ENCODE peak calls at places on chromosomes 13 and 19, in four cellular contexts. One of them, this sample, is unnamed.

GRCh38 chr19:47309608-47310007 is at the start of gene C5AR1:
- DNase-seq in thoracic aorta: no peak
- DNase-seq in astrocyte: no peak
- DNase-seq in IMR-90: no peak
- DNase-seq in this sample: no peak

GRCh38 chr13:112783946-112784500 is 94.2 kb downstream of the ATP11A start:
- DNase-seq in thoracic aorta: no peak
- DNase-seq in astrocyte: no peak
- DNase-seq in IMR-90: no peak
- DNase-seq in this sample: no peak

GRCh38 chr19:35442091-35442490 is 6.0 kb upstream of the FFAR2 start:
- DNase-seq in thoracic aorta: no peak
- DNase-seq in astrocyte: no peak
- DNase-seq in IMR-90: no peak
- DNase-seq in this sample: no peak

GRCh38 chr13:59823495-59823894 is 340.2 kb downstream of the DIAPH3 start:
- DNase-seq in thoracic aorta: no peak
- DNase-seq in astrocyte: peak
- DNase-seq in IMR-90: peak
- DNase-seq in this sample: peak

GRCh38 chr13:33509642-33510229 is 224.2 kb upstream of the STARD13 start:
- DNase-seq in thoracic aorta: no peak
- DNase-seq in astrocyte: peak
- DNase-seq in IMR-90: no peak
- DNase-seq in this sample: no peak

GRCh38 chr13:98206946-98207345 is 29.9 kb upstream of the RNF113B start:
- DNase-seq in thoracic aorta: no peak
- DNase-seq in astrocyte: peak
- DNase-seq in IMR-90: peak
- DNase-seq in this sample: peak

GRCh38 chr19:4373601-4374441 is 26.5 kb downstream of the SH3GL1 start:
- DNase-seq in thoracic aorta: no peak
- DNase-seq in astrocyte: no peak
- DNase-seq in IMR-90: peak
- DNase-seq in this sample: no peak

GRCh38 chr13:98295371-98295770 is 118.3 kb upstream of the RNF113B start:
- DNase-seq in thoracic aorta: no peak
- DNase-seq in astrocyte: no peak
- DNase-seq in IMR-90: peak
- DNase-seq in this sample: no peak

GRCh38 chr19:7904074-7905020 is 670 bp downstream of the MAP2K7 start:
- DNase-seq in thoracic aorta: no peak
- DNase-seq in astrocyte: no peak
- DNase-seq in IMR-90: no peak
- DNase-seq in this sample: no peak

DNA sequence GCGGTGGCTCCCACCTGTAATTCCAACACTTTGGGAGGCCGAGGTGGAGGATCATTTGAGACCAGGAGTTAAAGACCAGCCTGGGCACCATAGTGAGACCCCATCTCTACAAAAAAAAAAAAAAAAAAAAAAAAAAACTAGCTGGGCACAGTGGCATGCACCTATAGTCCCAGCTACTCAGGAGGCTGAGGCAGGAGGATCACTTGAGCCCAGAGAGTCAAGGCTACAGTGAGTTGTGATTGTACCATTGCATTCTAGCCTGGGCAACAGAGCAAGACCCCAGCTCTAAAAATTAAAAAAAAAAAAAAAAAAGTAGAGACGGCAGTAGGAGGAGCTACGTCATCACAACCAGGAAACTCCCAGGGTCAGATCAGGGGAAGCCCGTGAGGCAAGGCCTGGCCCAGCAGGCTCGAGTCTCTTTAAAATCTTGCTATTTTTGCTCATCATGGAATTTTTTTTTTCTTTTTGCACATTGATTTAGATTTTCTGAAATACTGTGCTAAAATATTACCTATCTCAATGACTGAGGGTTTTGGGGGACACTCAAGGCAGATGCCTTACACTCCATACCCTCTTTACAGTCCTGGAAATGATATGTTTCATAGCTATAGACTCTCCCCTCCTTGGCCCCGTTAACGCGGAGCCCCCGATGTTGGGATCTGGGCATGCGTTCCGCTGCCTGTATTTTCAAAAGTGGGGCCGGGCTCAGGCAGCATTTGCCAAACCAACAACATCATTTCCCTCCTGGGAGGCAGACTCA is 44.4 kb upstream of the USE1 start:
- DNase-seq in thoracic aorta: no peak
- DNase-seq in astrocyte: no peak
- DNase-seq in IMR-90: no peak
- DNase-seq in this sample: no peak
- H3K27ac ChIP-seq in thoracic aorta: no peak
- H3K27ac ChIP-seq in astrocyte: no peak
- H3K27ac ChIP-seq in IMR-90: no peak
- H3K27ac ChIP-seq in this sample: no peak

GRCh38 chr19:2723345-2723715 is 2.2 kb upstream of the DIRAS1 start:
- DNase-seq in thoracic aorta: no peak
- DNase-seq in astrocyte: no peak
- DNase-seq in IMR-90: no peak
- DNase-seq in this sample: no peak

GRCh38 chr19:2720777-2721569 is at the start of gene DIRAS1:
- DNase-seq in thoracic aorta: no peak
- DNase-seq in astrocyte: no peak
- DNase-seq in IMR-90: no peak
- DNase-seq in this sample: no peak

GRCh38 chr19:2719910-2720776 is 1.0 kb downstream of the DIRAS1 start:
- DNase-seq in thoracic aorta: no peak
- DNase-seq in astrocyte: peak
- DNase-seq in IMR-90: peak
- DNase-seq in this sample: peak

GRCh38 chr19:2722541-2723344 is 1.6 kb upstream of the DIRAS1 start:
- DNase-seq in thoracic aorta: peak
- DNase-seq in astrocyte: peak
- DNase-seq in IMR-90: peak
- DNase-seq in this sample: peak

GRCh38 chr19:2721570-2722540 is 683 bp upstream of the DIRAS1 start:
- DNase-seq in thoracic aorta: no peak
- DNase-seq in astrocyte: no peak
- DNase-seq in IMR-90: no peak
- DNase-seq in this sample: no peak
- H3K27ac ChIP-seq in thoracic aorta: no peak
- H3K27ac ChIP-seq in astrocyte: no peak
- H3K27ac ChIP-seq in IMR-90: no peak
- H3K27ac ChIP-seq in this sample: no peak

DNA sequence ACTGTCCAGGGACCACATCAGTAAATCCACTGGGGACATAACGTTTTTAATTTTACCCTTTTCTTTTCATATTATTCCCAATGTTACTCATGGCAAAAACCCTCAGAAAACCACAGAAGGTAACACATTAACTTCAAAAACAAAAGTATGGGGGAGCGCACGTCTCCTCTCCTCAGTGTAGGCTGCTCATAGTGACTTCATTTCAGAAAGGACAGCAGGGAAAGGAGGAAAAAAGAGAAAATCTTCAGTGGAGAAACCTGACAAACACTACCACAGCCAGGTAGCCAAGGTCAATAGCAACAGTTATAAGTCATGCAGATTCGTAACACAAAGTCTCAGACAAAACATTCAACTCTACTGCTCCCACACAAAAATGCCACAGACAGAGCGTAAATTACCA is 21.4 kb downstream of the DZIP1 start:
- DNase-seq in thoracic aorta: no peak
- DNase-seq in astrocyte: no peak
- DNase-seq in IMR-90: no peak
- DNase-seq in this sample: no peak
- H3K27ac ChIP-seq in thoracic aorta: no peak
- H3K27ac ChIP-seq in astrocyte: no peak
- H3K27ac ChIP-seq in IMR-90: no peak
- H3K27ac ChIP-seq in this sample: no peak

DNA sequence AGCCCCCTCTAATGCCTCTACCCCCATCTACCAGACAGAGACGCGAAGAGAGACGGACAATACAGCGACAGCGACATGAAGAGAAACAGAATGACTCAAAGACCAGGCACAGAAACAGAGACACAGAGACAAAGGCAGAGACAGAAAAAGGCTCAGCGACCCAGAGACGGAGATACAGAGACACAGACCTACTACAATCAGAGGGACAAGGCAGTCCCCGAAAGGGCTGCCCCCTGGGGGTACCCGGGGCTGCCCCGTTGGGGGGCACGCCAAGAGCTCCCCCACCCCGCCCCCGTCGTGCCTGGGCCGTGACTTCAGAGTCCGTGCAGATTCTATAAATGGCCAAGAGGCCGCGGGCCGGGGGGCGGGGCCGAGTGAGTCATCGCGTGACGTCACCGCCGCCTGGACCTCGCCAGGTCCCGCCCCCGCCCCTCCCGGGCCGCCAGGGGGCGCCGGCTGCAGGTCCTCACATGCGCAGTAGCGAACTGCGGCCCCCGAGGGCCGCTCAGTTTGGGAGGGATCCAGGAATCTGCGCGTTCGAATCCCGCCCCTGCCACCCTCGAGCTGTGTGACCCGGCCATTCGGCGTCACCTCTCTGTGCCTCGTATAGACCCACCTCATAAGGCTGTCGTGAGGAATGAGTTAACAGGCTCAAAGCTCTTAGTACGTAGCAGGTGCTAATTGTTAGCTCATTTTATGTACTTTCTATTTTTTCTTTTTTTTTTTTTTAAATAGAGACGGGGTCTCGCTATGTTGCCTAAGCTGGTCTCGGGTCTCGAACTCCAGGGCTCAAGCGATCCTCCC is 2.7 kb upstream of the CNN1 start:
- DNase-seq in thoracic aorta: peak
- DNase-seq in astrocyte: peak
- DNase-seq in IMR-90: peak
- DNase-seq in this sample: peak
- H3K27ac ChIP-seq in thoracic aorta: peak
- H3K27ac ChIP-seq in astrocyte: peak
- H3K27ac ChIP-seq in IMR-90: peak
- H3K27ac ChIP-seq in this sample: peak